ENCODE peak calls at places on chromosomes 12 and 14, in four cellular contexts. One of them, this sample, is unnamed.

GRCh38 chr12:108374596-108375320 is 35.6 kb upstream of the CMKLR1 start:
- DNase-seq in GM12864: no peak
- DNase-seq in CD8-positive, alpha-beta memory T cell: no peak
- DNase-seq in activated CD4-positive, alpha-beta T cell treated with anti-CD3 and anti-CD28 coated beads for 24 hours: no peak
- DNase-seq in this sample: no peak

GRCh38 chr12:9760699-9761406 is at the start of gene CD69:
- DNase-seq in GM12864: peak
- DNase-seq in CD8-positive, alpha-beta memory T cell: peak
- DNase-seq in activated CD4-positive, alpha-beta T cell treated with anti-CD3 and anti-CD28 coated beads for 24 hours: peak
- DNase-seq in this sample: no peak

GRCh38 chr12:94761559-94761958 is 111.2 kb upstream of the TMCC3 start:
- DNase-seq in GM12864: no peak
- DNase-seq in CD8-positive, alpha-beta memory T cell: no peak
- DNase-seq in activated CD4-positive, alpha-beta T cell treated with anti-CD3 and anti-CD28 coated beads for 24 hours: peak
- DNase-seq in this sample: peak

GRCh38 chr12:10301103-10301502 is 6.6 kb upstream of the KLRD1 start:
- DNase-seq in GM12864: no peak
- DNase-seq in CD8-positive, alpha-beta memory T cell: no peak
- DNase-seq in activated CD4-positive, alpha-beta T cell treated with anti-CD3 and anti-CD28 coated beads for 24 hours: no peak
- DNase-seq in this sample: no peak

GRCh38 chr12:108641446-108642268 is 8.0 kb upstream of the SELPLG start:
- DNase-seq in GM12864: no peak
- DNase-seq in CD8-positive, alpha-beta memory T cell: no peak
- DNase-seq in activated CD4-positive, alpha-beta T cell treated with anti-CD3 and anti-CD28 coated beads for 24 hours: no peak
- DNase-seq in this sample: no peak

GRCh38 chr14:26527095-26527494 is 70.7 kb downstream of the NOVA1 start:
- DNase-seq in GM12864: no peak
- DNase-seq in CD8-positive, alpha-beta memory T cell: no peak
- DNase-seq in activated CD4-positive, alpha-beta T cell treated with anti-CD3 and anti-CD28 coated beads for 24 hours: no peak
- DNase-seq in this sample: no peak

GRCh38 chr12:3097186-3097804 is 20.1 kb downstream of the TSPAN9 start:
- DNase-seq in GM12864: no peak
- DNase-seq in CD8-positive, alpha-beta memory T cell: no peak
- DNase-seq in activated CD4-positive, alpha-beta T cell treated with anti-CD3 and anti-CD28 coated beads for 24 hours: no peak
- DNase-seq in this sample: peak

GRCh38 chr12:115232455-115233156 is 548.6 kb upstream of the TBX3 start:
- DNase-seq in GM12864: no peak
- DNase-seq in CD8-positive, alpha-beta memory T cell: no peak
- DNase-seq in activated CD4-positive, alpha-beta T cell treated with anti-CD3 and anti-CD28 coated beads for 24 hours: no peak
- DNase-seq in this sample: no peak

GRCh38 chr12:45660330-45660729 is 69.2 kb upstream of the ARID2 start:
- DNase-seq in GM12864: no peak
- DNase-seq in CD8-positive, alpha-beta memory T cell: no peak
- DNase-seq in activated CD4-positive, alpha-beta T cell treated with anti-CD3 and anti-CD28 coated beads for 24 hours: no peak
- DNase-seq in this sample: peak

GRCh38 chr12:2332947-2333346 is 280.2 kb downstream of the CACNA1C start:
- DNase-seq in GM12864: no peak
- DNase-seq in CD8-positive, alpha-beta memory T cell: no peak
- DNase-seq in activated CD4-positive, alpha-beta T cell treated with anti-CD3 and anti-CD28 coated beads for 24 hours: no peak
- DNase-seq in this sample: peak

GRCh38 chr14:73153272-73153671 is 17.0 kb downstream of the PSEN1 start:
- DNase-seq in GM12864: no peak
- DNase-seq in CD8-positive, alpha-beta memory T cell: no peak
- DNase-seq in activated CD4-positive, alpha-beta T cell treated with anti-CD3 and anti-CD28 coated beads for 24 hours: no peak
- DNase-seq in this sample: peak

GRCh38 chr14:98819132-98819866 is 452.7 kb downstream of the BCL11B start:
- DNase-seq in GM12864: no peak
- DNase-seq in CD8-positive, alpha-beta memory T cell: no peak
- DNase-seq in activated CD4-positive, alpha-beta T cell treated with anti-CD3 and anti-CD28 coated beads for 24 hours: no peak
- DNase-seq in this sample: no peak

GRCh38 chr14:73725116-73726024 is 11.2 kb upstream of the PNMA1 start:
- DNase-seq in GM12864: no peak
- DNase-seq in CD8-positive, alpha-beta memory T cell: no peak
- DNase-seq in activated CD4-positive, alpha-beta T cell treated with anti-CD3 and anti-CD28 coated beads for 24 hours: no peak
- DNase-seq in this sample: no peak

GRCh38 chr14:74671789-74672188 is 41.1 kb downstream of the AREL1 start:
- DNase-seq in GM12864: no peak
- DNase-seq in CD8-positive, alpha-beta memory T cell: no peak
- DNase-seq in activated CD4-positive, alpha-beta T cell treated with anti-CD3 and anti-CD28 coated beads for 24 hours: no peak
- DNase-seq in this sample: no peak

GRCh38 chr12:28497889-28498411 is 307.7 kb downstream of the CCDC91 start:
- DNase-seq in GM12864: no peak
- DNase-seq in CD8-positive, alpha-beta memory T cell: no peak
- DNase-seq in activated CD4-positive, alpha-beta T cell treated with anti-CD3 and anti-CD28 coated beads for 24 hours: peak
- DNase-seq in this sample: peak

GRCh38 chr12:8549381-8549780 is 8.7 kb upstream of the CLEC4E start:
- DNase-seq in GM12864: no peak
- DNase-seq in CD8-positive, alpha-beta memory T cell: no peak
- DNase-seq in activated CD4-positive, alpha-beta T cell treated with anti-CD3 and anti-CD28 coated beads for 24 hours: no peak
- DNase-seq in this sample: no peak

GRCh38 chr14:76947838-76948184 is 80.7 kb downstream of the IRF2BPL start:
- DNase-seq in GM12864: no peak
- DNase-seq in CD8-positive, alpha-beta memory T cell: no peak
- DNase-seq in activated CD4-positive, alpha-beta T cell treated with anti-CD3 and anti-CD28 coated beads for 24 hours: no peak
- DNase-seq in this sample: no peak

GRCh38 chr12:52181757-52182156 is 10.1 kb downstream of the KRT80 start:
- DNase-seq in GM12864: no peak
- DNase-seq in CD8-positive, alpha-beta memory T cell: no peak
- DNase-seq in activated CD4-positive, alpha-beta T cell treated with anti-CD3 and anti-CD28 coated beads for 24 hours: no peak
- DNase-seq in this sample: peak

GRCh38 chr14:100333311-100333710 is 10.2 kb downstream of the SLC25A47 start:
- DNase-seq in GM12864: no peak
- DNase-seq in CD8-positive, alpha-beta memory T cell: no peak
- DNase-seq in activated CD4-positive, alpha-beta T cell treated with anti-CD3 and anti-CD28 coated beads for 24 hours: no peak
- DNase-seq in this sample: no peak

GRCh38 chr14:106842687-106843086 is 1316.3 kb downstream of the TMEM121 start:
- DNase-seq in GM12864: no peak
- DNase-seq in CD8-positive, alpha-beta memory T cell: no peak
- DNase-seq in activated CD4-positive, alpha-beta T cell treated with anti-CD3 and anti-CD28 coated beads for 24 hours: no peak
- DNase-seq in this sample: no peak

GRCh38 chr14:73452341-73453191 is 5.8 kb downstream of the NUMB start:
- DNase-seq in GM12864: no peak
- DNase-seq in CD8-positive, alpha-beta memory T cell: no peak
- DNase-seq in activated CD4-positive, alpha-beta T cell treated with anti-CD3 and anti-CD28 coated beads for 24 hours: no peak
- DNase-seq in this sample: peak

GRCh38 chr12:113413488-113413939 is 8.7 kb upstream of the SDSL start:
- DNase-seq in GM12864: no peak
- DNase-seq in CD8-positive, alpha-beta memory T cell: no peak
- DNase-seq in activated CD4-positive, alpha-beta T cell treated with anti-CD3 and anti-CD28 coated beads for 24 hours: no peak
- DNase-seq in this sample: no peak

GRCh38 chr12:41573445-41573844 is 385.3 kb downstream of the PDZRN4 start:
- DNase-seq in GM12864: no peak
- DNase-seq in CD8-positive, alpha-beta memory T cell: no peak
- DNase-seq in activated CD4-positive, alpha-beta T cell treated with anti-CD3 and anti-CD28 coated beads for 24 hours: no peak
- DNase-seq in this sample: no peak

GRCh38 chr12:10960260-10960659 is 21.2 kb upstream of the TAS2R14 start:
- DNase-seq in GM12864: no peak
- DNase-seq in CD8-positive, alpha-beta memory T cell: peak
- DNase-seq in activated CD4-positive, alpha-beta T cell treated with anti-CD3 and anti-CD28 coated beads for 24 hours: no peak
- DNase-seq in this sample: no peak

GRCh38 chr14:64654072-64654899 is 49.9 kb upstream of the PLEKHG3 start:
- DNase-seq in GM12864: no peak
- DNase-seq in CD8-positive, alpha-beta memory T cell: no peak
- DNase-seq in activated CD4-positive, alpha-beta T cell treated with anti-CD3 and anti-CD28 coated beads for 24 hours: no peak
- DNase-seq in this sample: peak

GRCh38 chr14:79551591-79551990 is 659.7 kb downstream of the DIO2 start:
- DNase-seq in GM12864: no peak
- DNase-seq in CD8-positive, alpha-beta memory T cell: no peak
- DNase-seq in activated CD4-positive, alpha-beta T cell treated with anti-CD3 and anti-CD28 coated beads for 24 hours: no peak
- DNase-seq in this sample: no peak

GRCh38 chr12:50197297-50197727 is 30.1 kb upstream of the CERS5 start:
- DNase-seq in GM12864: no peak
- DNase-seq in CD8-positive, alpha-beta memory T cell: no peak
- DNase-seq in activated CD4-positive, alpha-beta T cell treated with anti-CD3 and anti-CD28 coated beads for 24 hours: no peak
- DNase-seq in this sample: no peak

GRCh38 chr12:77189463-77189862 is 124.1 kb upstream of the E2F7 start:
- DNase-seq in GM12864: no peak
- DNase-seq in CD8-positive, alpha-beta memory T cell: no peak
- DNase-seq in activated CD4-positive, alpha-beta T cell treated with anti-CD3 and anti-CD28 coated beads for 24 hours: no peak
- DNase-seq in this sample: peak

GRCh38 chr14:38735006-38735405 is 368.0 kb downstream of the SEC23A start:
- DNase-seq in GM12864: no peak
- DNase-seq in CD8-positive, alpha-beta memory T cell: no peak
- DNase-seq in activated CD4-positive, alpha-beta T cell treated with anti-CD3 and anti-CD28 coated beads for 24 hours: no peak
- DNase-seq in this sample: no peak

GRCh38 chr12:112590281-112590680 is 171.5 kb downstream of the PTPN11 start:
- DNase-seq in GM12864: no peak
- DNase-seq in CD8-positive, alpha-beta memory T cell: no peak
- DNase-seq in activated CD4-positive, alpha-beta T cell treated with anti-CD3 and anti-CD28 coated beads for 24 hours: no peak
- DNase-seq in this sample: no peak

GRCh38 chr14:54529811-54530210 is 20.1 kb downstream of the CGRRF1 start:
- DNase-seq in GM12864: no peak
- DNase-seq in CD8-positive, alpha-beta memory T cell: no peak
- DNase-seq in activated CD4-positive, alpha-beta T cell treated with anti-CD3 and anti-CD28 coated beads for 24 hours: no peak
- DNase-seq in this sample: peak

GRCh38 chr12:71477609-71478008 is 38.0 kb downstream of the LGR5 start:
- DNase-seq in GM12864: no peak
- DNase-seq in CD8-positive, alpha-beta memory T cell: no peak
- DNase-seq in activated CD4-positive, alpha-beta T cell treated with anti-CD3 and anti-CD28 coated beads for 24 hours: no peak
- DNase-seq in this sample: no peak

GRCh38 chr14:94360945-94361565 is 27.3 kb downstream of the SERPINA1 start:
- DNase-seq in GM12864: no peak
- DNase-seq in CD8-positive, alpha-beta memory T cell: no peak
- DNase-seq in activated CD4-positive, alpha-beta T cell treated with anti-CD3 and anti-CD28 coated beads for 24 hours: no peak
- DNase-seq in this sample: no peak